ENCODE peak calls at places on chromosomes 6 and 20, in eight cellular contexts. One of them, this sample, is unnamed.
A peak's percentile ranks its signal among the peaks of the same experiment; 100 is the strongest.

GRCh38 chr6:112016335-112016734 is 37.6 kb upstream of the CCN6 start:
- DNase-seq in keratinocyte: no peak
- DNase-seq in small intestine: no peak
- DNase-seq in HCT116: no peak
- DNase-seq in AG10803: peak; percentile 38
- DNase-seq in pancreas: no peak
- DNase-seq in HepG2: no peak
- DNase-seq in right cardiac atrium: peak; percentile 54
- DNase-seq in this sample: peak; percentile 48

GRCh38 chr6:141675957-141676356 is 456.8 kb upstream of the GJE1 start:
- DNase-seq in keratinocyte: no peak
- DNase-seq in small intestine: no peak
- DNase-seq in HCT116: peak; percentile 18
- DNase-seq in AG10803: peak; percentile 26
- DNase-seq in pancreas: no peak
- DNase-seq in HepG2: no peak
- DNase-seq in right cardiac atrium: no peak
- DNase-seq in this sample: no peak

GRCh38 chr6:48447251-48447650 is 336.3 kb upstream of the PTCHD4 start:
- DNase-seq in keratinocyte: no peak
- DNase-seq in small intestine: no peak
- DNase-seq in HCT116: no peak
- DNase-seq in AG10803: no peak
- DNase-seq in pancreas: no peak
- DNase-seq in HepG2: no peak
- DNase-seq in right cardiac atrium: no peak
- DNase-seq in this sample: no peak

GRCh38 chr6:26194774-26195375 is 107.6 kb downstream of the HFE start:
- DNase-seq in keratinocyte: no peak
- DNase-seq in small intestine: no peak
- DNase-seq in HCT116: no peak
- DNase-seq in AG10803: no peak
- DNase-seq in pancreas: no peak
- DNase-seq in HepG2: no peak
- DNase-seq in right cardiac atrium: no peak
- DNase-seq in this sample: no peak

GRCh38 chr6:31727034-31727716 is 1.9 kb downstream of the DDAH2 start:
- DNase-seq in keratinocyte: no peak
- DNase-seq in small intestine: peak; percentile 17
- DNase-seq in HCT116: no peak
- DNase-seq in AG10803: no peak
- DNase-seq in pancreas: no peak
- DNase-seq in HepG2: no peak
- DNase-seq in right cardiac atrium: peak; percentile 67
- DNase-seq in this sample: no peak

GRCh38 chr6:107894821-107895396 is 63.1 kb downstream of the SEC63 start:
- DNase-seq in keratinocyte: no peak
- DNase-seq in small intestine: peak; percentile 82
- DNase-seq in HCT116: no peak
- DNase-seq in AG10803: peak; percentile 1
- DNase-seq in pancreas: no peak
- DNase-seq in HepG2: no peak
- DNase-seq in right cardiac atrium: no peak
- DNase-seq in this sample: no peak

GRCh38 chr20:51193066-51193772 is 170.3 kb upstream of the KCNG1 start:
- DNase-seq in keratinocyte: no peak
- DNase-seq in small intestine: no peak
- DNase-seq in HCT116: no peak
- DNase-seq in AG10803: peak; percentile 4
- DNase-seq in pancreas: no peak
- DNase-seq in HepG2: no peak
- DNase-seq in right cardiac atrium: no peak
- DNase-seq in this sample: no peak

GRCh38 chr6:150492941-150493340 is 106.7 kb upstream of the PLEKHG1 start:
- DNase-seq in keratinocyte: peak; percentile 50
- DNase-seq in small intestine: no peak
- DNase-seq in HCT116: no peak
- DNase-seq in AG10803: no peak
- DNase-seq in pancreas: no peak
- DNase-seq in HepG2: no peak
- DNase-seq in right cardiac atrium: no peak
- DNase-seq in this sample: no peak

GRCh38 chr20:62994850-62995249 is 11.9 kb downstream of the BHLHE23 start:
- DNase-seq in keratinocyte: no peak
- DNase-seq in small intestine: no peak
- DNase-seq in HCT116: no peak
- DNase-seq in AG10803: no peak
- DNase-seq in pancreas: peak; percentile 43
- DNase-seq in HepG2: no peak
- DNase-seq in right cardiac atrium: peak; percentile 19
- DNase-seq in this sample: no peak

GRCh38 chr6:24721461-24722215 is 2.7 kb upstream of the C6orf62 start:
- DNase-seq in keratinocyte: no peak
- DNase-seq in small intestine: peak; percentile 93
- DNase-seq in HCT116: no peak
- DNase-seq in AG10803: no peak
- DNase-seq in pancreas: peak; percentile 91
- DNase-seq in HepG2: no peak
- DNase-seq in right cardiac atrium: peak; percentile 95
- DNase-seq in this sample: peak; percentile 89

GRCh38 chr20:36974660-36975059 is 23.2 kb upstream of the SAMHD1 start:
- DNase-seq in keratinocyte: no peak
- DNase-seq in small intestine: no peak
- DNase-seq in HCT116: no peak
- DNase-seq in AG10803: no peak
- DNase-seq in pancreas: no peak
- DNase-seq in HepG2: no peak
- DNase-seq in right cardiac atrium: no peak
- DNase-seq in this sample: no peak

GRCh38 chr6:10759312-10759839 is 11.8 kb downstream of the TMEM14B start:
- DNase-seq in keratinocyte: peak; percentile 95
- DNase-seq in small intestine: peak; percentile 33
- DNase-seq in HCT116: peak; percentile 89
- DNase-seq in AG10803: peak; percentile 92
- DNase-seq in pancreas: no peak
- DNase-seq in HepG2: peak; percentile 88
- DNase-seq in right cardiac atrium: no peak
- DNase-seq in this sample: no peak

GRCh38 chr20:43389231-43389630 is 68.5 kb upstream of the SRSF6 start:
- DNase-seq in keratinocyte: no peak
- DNase-seq in small intestine: no peak
- DNase-seq in HCT116: no peak
- DNase-seq in AG10803: no peak
- DNase-seq in pancreas: no peak
- DNase-seq in HepG2: no peak
- DNase-seq in right cardiac atrium: peak; percentile 80
- DNase-seq in this sample: no peak

GRCh38 chr6:40526036-40526435 is 61.1 kb downstream of the LRFN2 start:
- DNase-seq in keratinocyte: no peak
- DNase-seq in small intestine: peak; percentile 69
- DNase-seq in HCT116: no peak
- DNase-seq in AG10803: no peak
- DNase-seq in pancreas: no peak
- DNase-seq in HepG2: no peak
- DNase-seq in right cardiac atrium: no peak
- DNase-seq in this sample: no peak

GRCh38 chr6:9576521-9576920 is 838.4 kb downstream of the TFAP2A start:
- DNase-seq in keratinocyte: no peak
- DNase-seq in small intestine: no peak
- DNase-seq in HCT116: no peak
- DNase-seq in AG10803: no peak
- DNase-seq in pancreas: no peak
- DNase-seq in HepG2: no peak
- DNase-seq in right cardiac atrium: no peak
- DNase-seq in this sample: no peak

GRCh38 chr6:43407296-43407695 is 20.0 kb upstream of the ABCC10 start:
- DNase-seq in keratinocyte: no peak
- DNase-seq in small intestine: no peak
- DNase-seq in HCT116: no peak
- DNase-seq in AG10803: no peak
- DNase-seq in pancreas: no peak
- DNase-seq in HepG2: no peak
- DNase-seq in right cardiac atrium: no peak
- DNase-seq in this sample: no peak

GRCh38 chr6:43412541-43412940 is 14.8 kb upstream of the ABCC10 start:
- DNase-seq in keratinocyte: no peak
- DNase-seq in small intestine: no peak
- DNase-seq in HCT116: no peak
- DNase-seq in AG10803: no peak
- DNase-seq in pancreas: no peak
- DNase-seq in HepG2: no peak
- DNase-seq in right cardiac atrium: no peak
- DNase-seq in this sample: no peak

GRCh38 chr6:43416935-43417334 is 10.4 kb upstream of the ABCC10 start:
- DNase-seq in keratinocyte: no peak
- DNase-seq in small intestine: no peak
- DNase-seq in HCT116: no peak
- DNase-seq in AG10803: no peak
- DNase-seq in pancreas: no peak
- DNase-seq in HepG2: no peak
- DNase-seq in right cardiac atrium: no peak
- DNase-seq in this sample: no peak

GRCh38 chr6:43413002-43413401 is 14.3 kb upstream of the ABCC10 start:
- DNase-seq in keratinocyte: no peak
- DNase-seq in small intestine: no peak
- DNase-seq in HCT116: no peak
- DNase-seq in AG10803: no peak
- DNase-seq in pancreas: no peak
- DNase-seq in HepG2: no peak
- DNase-seq in right cardiac atrium: no peak
- DNase-seq in this sample: no peak
- H3K4me3 ChIP-seq in keratinocyte: no peak overlapping the region
- H3K4me3 ChIP-seq in small intestine: no peak overlapping the region
- H3K4me3 ChIP-seq in HCT116: no peak overlapping the region
- H3K4me3 ChIP-seq in AG10803: no peak overlapping the region
- H3K4me3 ChIP-seq in pancreas: no peak overlapping the region
- H3K4me3 ChIP-seq in HepG2: no peak overlapping the region
- H3K4me3 ChIP-seq in right cardiac atrium: no peak overlapping the region
- H3K4me3 ChIP-seq in this sample: no peak overlapping the region

DNA sequence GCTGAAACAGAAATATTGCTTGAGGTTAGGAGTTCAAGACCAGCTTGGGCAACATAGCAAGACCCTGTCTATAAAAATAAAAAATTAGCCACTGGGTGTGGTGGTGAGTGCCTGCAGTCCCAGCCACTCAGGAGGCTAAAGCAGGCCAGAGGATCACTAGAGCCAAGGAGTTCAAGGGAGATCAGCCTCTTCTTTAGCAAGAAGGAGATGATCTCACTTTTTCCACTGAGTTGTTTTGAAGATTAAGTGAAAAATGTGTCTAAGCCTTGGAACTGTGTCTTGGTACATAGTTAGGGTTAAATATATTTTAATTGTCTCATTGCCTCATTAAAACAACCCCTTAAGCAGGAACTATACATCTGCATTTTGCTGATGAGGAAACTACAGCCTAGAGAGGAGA is 279.0 kb upstream of the ZFP64 start:
- DNase-seq in keratinocyte: no peak
- DNase-seq in small intestine: no peak
- DNase-seq in HCT116: no peak
- DNase-seq in AG10803: no peak
- DNase-seq in pancreas: no peak
- DNase-seq in HepG2: no peak
- DNase-seq in right cardiac atrium: no peak
- DNase-seq in this sample: no peak
- H3K4me3 ChIP-seq in keratinocyte: no peak overlapping the region
- H3K4me3 ChIP-seq in small intestine: no peak overlapping the region
- H3K4me3 ChIP-seq in HCT116: no peak overlapping the region
- H3K4me3 ChIP-seq in AG10803: no peak overlapping the region
- H3K4me3 ChIP-seq in pancreas: no peak overlapping the region
- H3K4me3 ChIP-seq in HepG2: no peak overlapping the region
- H3K4me3 ChIP-seq in right cardiac atrium: no peak overlapping the region
- H3K4me3 ChIP-seq in this sample: no peak overlapping the region

GRCh38 chr6:72182337-72183246 is 296.2 kb downstream of the RIMS1 start:
- DNase-seq in keratinocyte: no peak
- DNase-seq in small intestine: peak; percentile 52
- DNase-seq in HCT116: no peak
- DNase-seq in AG10803: peak; percentile 12
- DNase-seq in pancreas: peak; percentile 93
- DNase-seq in HepG2: no peak
- DNase-seq in right cardiac atrium: peak; percentile 51
- DNase-seq in this sample: no peak
- H3K4me3 ChIP-seq in keratinocyte: peak overlapping the region; percentile 55
- H3K4me3 ChIP-seq in small intestine: peak overlapping the region; percentile 33
- H3K4me3 ChIP-seq in HCT116: no peak overlapping the region
- H3K4me3 ChIP-seq in AG10803: peak overlapping the region; percentile 58
- H3K4me3 ChIP-seq in pancreas: peak overlapping the region; percentile 32
- H3K4me3 ChIP-seq in HepG2: no peak overlapping the region
- H3K4me3 ChIP-seq in right cardiac atrium: peak overlapping the region; percentile 2
- H3K4me3 ChIP-seq in this sample: peak overlapping the region; percentile 20

GRCh38 chr6:32852018-32852843 is 1.3 kb downstream of the TAP1 start:
- DNase-seq in keratinocyte: no peak
- DNase-seq in small intestine: peak; percentile 55
- DNase-seq in HCT116: no peak
- DNase-seq in AG10803: peak; percentile 22
- DNase-seq in pancreas: no peak
- DNase-seq in HepG2: no peak
- DNase-seq in right cardiac atrium: peak; percentile 75
- DNase-seq in this sample: peak; percentile 51
- H3K4me3 ChIP-seq in keratinocyte: peak overlapping the region; percentile 86
- H3K4me3 ChIP-seq in small intestine: peak overlapping the region; percentile 93
- H3K4me3 ChIP-seq in HCT116: peak overlapping the region; percentile 95
- H3K4me3 ChIP-seq in AG10803: peak overlapping the region; percentile 89
- H3K4me3 ChIP-seq in pancreas: peak overlapping the region; percentile 98
- H3K4me3 ChIP-seq in HepG2: peak overlapping the region; percentile 96
- H3K4me3 ChIP-seq in right cardiac atrium: peak overlapping the region; percentile 75
- H3K4me3 ChIP-seq in this sample: peak overlapping the region; percentile 69

DNA sequence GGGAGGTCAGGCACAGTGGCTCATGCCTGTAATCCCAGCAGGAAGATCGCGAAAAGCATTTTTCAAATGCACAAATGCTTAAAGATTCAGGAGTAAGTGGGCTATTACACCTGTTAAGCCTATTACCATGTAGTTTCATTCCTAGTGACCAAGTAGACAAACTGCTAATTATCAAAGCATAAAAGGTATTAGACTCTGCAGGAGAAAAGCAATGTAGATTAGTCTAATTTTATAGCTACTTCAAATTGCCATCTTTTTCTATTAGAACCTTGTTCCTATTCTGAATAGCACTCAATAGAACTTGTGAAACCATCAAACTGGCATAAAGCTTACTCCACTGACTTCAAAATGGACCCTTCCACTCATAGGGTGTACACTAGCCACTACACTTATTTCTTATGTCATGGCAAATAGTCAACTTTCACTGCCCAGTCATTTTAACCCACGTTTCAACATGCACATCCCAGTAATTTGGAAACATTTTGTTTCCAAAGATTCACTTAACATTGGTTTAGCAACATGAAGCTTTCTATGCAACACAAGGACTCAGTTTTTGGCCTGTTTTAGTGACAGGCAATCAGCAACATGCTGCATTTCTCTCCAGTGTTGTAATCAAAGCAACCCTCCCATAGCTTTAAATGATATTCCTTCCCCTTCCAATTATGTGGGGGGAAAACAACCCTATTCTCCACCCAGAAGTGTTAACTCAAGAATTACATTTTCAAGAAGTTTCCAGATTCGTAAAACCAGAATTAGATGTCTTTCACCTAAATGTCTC is 3.9 kb downstream of the EEF1A1 start:
- DNase-seq in keratinocyte: no peak
- DNase-seq in small intestine: no peak
- DNase-seq in HCT116: no peak
- DNase-seq in AG10803: no peak
- DNase-seq in pancreas: no peak
- DNase-seq in HepG2: no peak
- DNase-seq in right cardiac atrium: no peak
- DNase-seq in this sample: no peak
- H3K4me3 ChIP-seq in keratinocyte: peak overlapping the region; percentile 13
- H3K4me3 ChIP-seq in small intestine: peak overlapping the region; percentile 19
- H3K4me3 ChIP-seq in HCT116: no peak overlapping the region
- H3K4me3 ChIP-seq in AG10803: peak overlapping the region; percentile 48
- H3K4me3 ChIP-seq in pancreas: no peak overlapping the region
- H3K4me3 ChIP-seq in HepG2: peak overlapping the region; percentile 35
- H3K4me3 ChIP-seq in right cardiac atrium: no peak overlapping the region
- H3K4me3 ChIP-seq in this sample: peak overlapping the region; percentile 32

GRCh38 chr6:128491643-128492206 is 28.7 kb downstream of the PTPRK start:
- DNase-seq in keratinocyte: no peak
- DNase-seq in small intestine: peak; percentile 59
- DNase-seq in HCT116: no peak
- DNase-seq in AG10803: peak; percentile 40
- DNase-seq in pancreas: no peak
- DNase-seq in HepG2: no peak
- DNase-seq in right cardiac atrium: peak; percentile 52
- DNase-seq in this sample: peak; percentile 45
- H3K4me3 ChIP-seq in keratinocyte: peak overlapping the region; percentile 57
- H3K4me3 ChIP-seq in small intestine: peak overlapping the region; percentile 27
- H3K4me3 ChIP-seq in HCT116: peak overlapping the region; percentile 9
- H3K4me3 ChIP-seq in AG10803: peak overlapping the region; percentile 26
- H3K4me3 ChIP-seq in pancreas: no peak overlapping the region
- H3K4me3 ChIP-seq in HepG2: no peak overlapping the region
- H3K4me3 ChIP-seq in right cardiac atrium: peak overlapping the region; percentile 82
- H3K4me3 ChIP-seq in this sample: peak overlapping the region; percentile 47